ENCODE peak calls at places on chromosomes 13 and 19, in ten cellular contexts. G is CD14-positive monocyte; I is colonic mucosa; L is stimulated activated CD4-positive, alpha-beta T cell treated with anti-CD3 and anti-CD28 coated beads, Interleukin-2, amount 100 ng/mL, for 24 hours; O is mesenteric fat pad; Y is activated CD4-positive, CD25-positive, alpha-beta regulatory T cell treated with anti-CD3 and anti-CD28 coated beads, Interleukin-2, amount 50 U/mL, for 72 hours; Q is activated CD4-positive, alpha-beta T cell treated with anti-CD3 and anti-CD28 coated beads for 36 hours; W is HT-29; A is effector memory CD4-positive, alpha-beta T cell; N is tibial artery. J is an unnamed sample.

GRCh38 chr13:40345654-40346372 is 320.6 kb downstream of the FOXO1 start:
- DNase-seq in G (no peak), I (peak; percentile 52), L (no peak), O (no peak), Y (no peak), Q (no peak), W (no peak), A (no peak), N (no peak), J (peak; percentile 58)

GRCh38 chr19:11203194-11204075 is 6.1 kb upstream of the KANK2 start:
- DNase-seq in G (peak; percentile 84), I (peak; percentile 75), L (peak; percentile 54), O (no peak), Y (peak; percentile 56), Q (peak; percentile 57), W (peak; percentile 42), A (peak; percentile 21), N (peak; percentile 96), J (peak; percentile 74)

GRCh38 chr13:84279166-84279565 is 396.9 kb upstream of the SLITRK1 start:
- DNase-seq in G (no peak), I (no peak), L (no peak), O (no peak), Y (no peak), Q (no peak), W (no peak), A (no peak), N (no peak), J (no peak)

GRCh38 chr19:17334414-17335409 is at the start of gene ANO8:
- DNase-seq in G (peak; percentile 94), I (peak; percentile 99), L (peak; percentile 98), O (peak; percentile 97), Y (peak; percentile 76), Q (peak; percentile 97), W (peak; percentile 94), A (peak; percentile 87), N (peak; percentile 97), J (peak; percentile 97)

GRCh38 chr13:23554000-23554399 is 16.2 kb upstream of the TNFRSF19 start:
- DNase-seq in G (no peak), I (no peak), L (no peak), O (no peak), Y (no peak), Q (no peak), W (no peak), A (no peak), N (no peak), J (no peak)

GRCh38 chr13:35475960-35476943 is at the start of gene MAB21L1:
- DNase-seq in G (no peak), I (peak; percentile 25), L (peak; percentile 5), O (no peak), Y (no peak), Q (peak; percentile 20), W (no peak), A (no peak), N (peak; percentile 83), J (no peak)

GRCh38 chr13:19561585-19561984 is 253 bp upstream of the TPTE2 start:
- DNase-seq in G (no peak), I (no peak), L (no peak), O (no peak), Y (no peak), Q (no peak), W (no peak), A (no peak), N (no peak), J (no peak)

GRCh38 chr13:72745260-72745659 is 17.5 kb downstream of the BORA start:
- DNase-seq in G (no peak), I (no peak), L (no peak), O (no peak), Y (no peak), Q (no peak), W (no peak), A (no peak), N (no peak), J (no peak)

GRCh38 chr19:48746120-48746519 is 589 bp downstream of the IZUMO1 start:
- DNase-seq in G (no peak), I (no peak), L (no peak), O (no peak), Y (no peak), Q (no peak), W (no peak), A (no peak), N (no peak), J (no peak)

GRCh38 chr19:1052349-1052967 is 12.6 kb downstream of the ABCA7 start:
- DNase-seq in G (no peak), I (no peak), L (no peak), O (no peak), Y (no peak), Q (no peak), W (no peak), A (no peak), N (no peak), J (no peak)

GRCh38 chr13:79869326-79869725 is 388.4 kb downstream of the NDFIP2 start:
- DNase-seq in G (no peak), I (no peak), L (no peak), O (no peak), Y (no peak), Q (no peak), W (peak; percentile 94), A (no peak), N (no peak), J (no peak)

GRCh38 chr19:6340493-6341201 is 7.2 kb upstream of the ACER1 start:
- DNase-seq in G (no peak), I (no peak), L (no peak), O (no peak), Y (no peak), Q (peak; percentile 34), W (no peak), A (no peak), N (no peak), J (no peak)

J was measured in mucosa of gallbladder.